ENCODE peak calls at places on chromosomes 2 and 18, in five cellular contexts. B, I, N, J and K are unnamed samples.

GRCh38 chr2:84873350-84873749 is 7.5 kb downstream of the TRABD2A start:
- DNase-seq in B (no peak), I (no peak), N (no peak), J (no peak), K (no peak)

GRCh38 chr18:69969491-69969890 is 21.8 kb upstream of the CD226 start:
- DNase-seq in B (no peak), I (no peak), N (no peak), J (no peak), K (peak; percentile 54)

GRCh38 chr2:158953926-158954763 is 14.3 kb upstream of the TANC1 start:
- DNase-seq in B (peak; percentile 88), I (peak; percentile 89), N (peak; percentile 32), J (peak; percentile 86), K (peak; percentile 97)

GRCh38 chr2:145114726-145115125 is 594.8 kb upstream of the ZEB2 start:
- DNase-seq in B (no peak), I (no peak), N (no peak), J (no peak), K (no peak)

GRCh38 chr2:71815701-71816100 is 332.0 kb downstream of the CYP26B1 start:
- DNase-seq in B (no peak), I (no peak), N (no peak), J (no peak), K (no peak)

GRCh38 chr18:36769172-36769571 is 59.6 kb downstream of the TPGS2 start:
- DNase-seq in B (no peak), I (no peak), N (no peak), J (no peak), K (no peak)

GRCh38 chr2:28321426-28321825 is 71.2 kb upstream of the FOSL2 start:
- DNase-seq in B (no peak), I (no peak), N (no peak), J (no peak), K (no peak)

GRCh38 chr18:8142131-8142711 is 467.0 kb upstream of the RAB12 start:
- DNase-seq in B (no peak), I (no peak), N (no peak), J (peak; percentile 21), K (peak; percentile 69)

GRCh38 chr2:209809256-209809655 is 37.6 kb downstream of the UNC80 start:
- DNase-seq in B (no peak), I (no peak), N (no peak), J (no peak), K (no peak)

GRCh38 chr2:51695531-51695930 is 663.6 kb upstream of the NRXN1 start:
- DNase-seq in B (no peak), I (no peak), N (no peak), J (no peak), K (no peak)

GRCh38 chr2:240392084-240392947 is 43.1 kb upstream of the GPC1 start:
- DNase-seq in B (peak; percentile 52), I (peak; percentile 2), N (no peak), J (no peak), K (peak; percentile 29)

GRCh38 chr2:174243812-174244211 is 4.5 kb downstream of the OLA1 start:
- DNase-seq in B (no peak), I (no peak), N (no peak), J (no peak), K (no peak)

GRCh38 chr18:45416168-45416567 is 199.1 kb upstream of the SLC14A2 start:
- DNase-seq in B (no peak), I (peak; percentile 30), N (no peak), J (no peak), K (no peak)

GRCh38 chr2:169776483-169776802 is 22.2 kb upstream of the SSB start:
- DNase-seq in B (no peak), I (no peak), N (no peak), J (no peak), K (no peak)

GRCh38 chr2:69561041-69561550 is 82.4 kb downstream of the AAK1 start:
- DNase-seq in B (no peak), I (no peak), N (no peak), J (no peak), K (no peak)

GRCh38 chr18:27942706-27943105 is 234.2 kb downstream of the CDH2 start:
- DNase-seq in B (no peak), I (no peak), N (no peak), J (no peak), K (no peak)

GRCh38 chr2:227460079-227460485 is 11.9 kb upstream of the AGFG1 start:
- DNase-seq in B (no peak), I (no peak), N (no peak), J (no peak), K (no peak)

GRCh38 chr18:50687491-50687890 is 127.6 kb downstream of the MAPK4 start:
- DNase-seq in B (no peak), I (peak; percentile 15), N (no peak), J (no peak), K (no peak)

GRCh38 chr2:135573620-135574019 is 42.3 kb downstream of the R3HDM1 start:
- DNase-seq in B (no peak), I (no peak), N (no peak), J (no peak), K (no peak)
- TF ChIP-seq CTCF in B (no peak), I (no peak), N (no peak), J (no peak), K (peak; percentile 5)

DNA sequence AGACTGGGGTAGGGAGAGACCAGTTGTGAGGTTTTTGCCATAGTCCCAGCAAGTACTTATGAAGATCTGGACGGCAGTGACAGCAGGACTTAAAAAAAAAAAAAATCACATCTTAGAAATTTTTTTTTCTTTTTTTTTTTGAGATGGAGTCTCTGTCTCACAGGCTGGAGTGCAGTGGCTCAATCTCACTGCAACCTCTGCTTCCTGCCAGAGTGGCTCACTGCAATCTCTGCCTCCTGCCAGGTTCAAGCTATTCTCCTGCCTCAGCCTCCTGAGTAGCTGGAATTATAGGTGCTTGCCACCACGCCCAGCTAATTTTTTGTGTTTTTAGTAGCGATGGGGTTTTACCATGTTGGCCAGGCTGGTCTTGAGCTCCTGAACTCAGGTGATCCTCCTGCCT is 22.4 kb upstream of the STAT4 start:
- DNase-seq in B (no peak), I (no peak), N (no peak), J (no peak), K (no peak)
- H3K27ac ChIP-seq in B (no peak overlapping the region), I (peak overlapping the region; percentile 35), N (peak overlapping the region; percentile 94), J (no peak overlapping the region), K (no peak overlapping the region)

GRCh38 chr2:45776160-45776955 is 124.9 kb downstream of the PRKCE start:
- DNase-seq in B (no peak), I (no peak), N (no peak), J (no peak), K (peak; percentile 27)
- TF ChIP-seq CTCF in B (no peak), I (no peak), N (no peak), J (no peak), K (no peak)

DNA sequence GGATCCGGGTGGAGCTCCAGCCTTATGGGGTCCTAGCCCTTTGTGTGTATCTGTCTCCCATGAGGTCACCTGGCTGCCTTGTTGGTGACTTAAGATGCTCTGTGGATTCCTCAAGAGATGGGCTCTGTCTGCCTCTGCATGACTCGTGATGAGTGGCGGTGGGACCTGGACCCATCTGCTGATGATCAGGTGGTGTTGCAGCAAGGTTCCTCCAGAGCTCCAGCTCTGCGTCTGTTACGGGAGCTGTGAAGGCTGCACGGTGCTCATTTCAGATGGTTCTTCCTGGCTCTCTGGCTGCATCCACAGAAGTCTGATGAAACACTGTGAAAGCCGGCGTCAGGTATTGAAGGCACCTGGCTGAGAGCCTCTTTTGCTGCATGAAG is 2.4 kb downstream of the AGAP1 start:
- DNase-seq in B (no peak), I (no peak), N (no peak), J (no peak), K (no peak)
- H3K27ac ChIP-seq in B (no peak overlapping the region), I (no peak overlapping the region), N (peak overlapping the region; percentile 99), J (no peak overlapping the region), K (no peak overlapping the region)

GRCh38 chr2:185208261-185208660 is 530.3 kb upstream of the FSIP2 start:
- DNase-seq in B (no peak), I (peak; percentile 66), N (no peak), J (no peak), K (no peak)
- TF ChIP-seq CTCF in B (peak; percentile 32), I (peak; percentile 75), N (no peak), J (peak; percentile 13), K (no peak)